ENCODE peak calls at places on chromosomes 12 and 14, in seven cellular contexts. R, L, P, K, G, U and N are unnamed samples.
A peak's percentile ranks its signal among the peaks of the same experiment; 100 is the strongest.

GRCh38 chr12:65524666-65525065 is 246.2 kb downstream of the MSRB3 start:
- DNase-seq in P (no peak), K (peak; percentile 14), G (no peak), L (no peak), R (no peak), U (no peak), N (no peak)

GRCh38 chr12:3350432-3350831 is 140.6 kb upstream of the PRMT8 start:
- DNase-seq in G (no peak), P (no peak), U (no peak), L (no peak), R (no peak), K (no peak), N (no peak)

GRCh38 chr12:1696800-1697199 is 5.9 kb downstream of the ADIPOR2 start:
- DNase-seq in P (no peak), G (no peak), R (no peak), L (no peak), K (no peak), U (no peak), N (no peak)

GRCh38 chr14:31479026-31479425 is 8.8 kb downstream of the GPR33 start:
- DNase-seq in K (no peak), R (no peak), L (no peak), P (no peak), G (no peak), U (no peak), N (no peak)

GRCh38 chr12:70733385-70733784 is 96.2 kb upstream of the PTPRB start:
- DNase-seq in G (no peak), P (peak; percentile 88), U (no peak), K (peak; percentile 71), R (no peak), L (peak; percentile 32), N (no peak)

GRCh38 chr12:64194333-64195149 is 27.6 kb downstream of the KICS2 start:
- DNase-seq in K (no peak), U (no peak), G (no peak), R (no peak), P (no peak), L (no peak), N (no peak)

GRCh38 chr14:46432516-46432915 is 219.1 kb downstream of the RPL10L start:
- DNase-seq in K (no peak), G (no peak), R (no peak), U (no peak), P (no peak), L (no peak), N (no peak)

GRCh38 chr12:121668750-121669524 is 517 bp downstream of the MORN3 start:
- DNase-seq in L (no peak), G (no peak), P (peak; percentile 71), U (no peak), R (peak; percentile 30), K (peak; percentile 24), N (peak; percentile 52)

GRCh38 chr14:37830271-37830670 is 234.8 kb downstream of the TTC6 start:
- DNase-seq in P (no peak), R (no peak), K (no peak), L (no peak), G (no peak), U (no peak), N (no peak)
- H3K27ac ChIP-seq in P (no peak overlapping the region), R (no peak overlapping the region), K (no peak overlapping the region), L (no peak overlapping the region), G (no peak overlapping the region), U (no peak overlapping the region), N (no peak overlapping the region)

GRCh38 chr12:117660896-117661295 is 299.5 kb upstream of the NOS1 start:
- DNase-seq in U (no peak), P (no peak), K (peak; percentile 64), R (no peak), G (no peak), L (no peak), N (no peak)

GRCh38 chr12:117664169-117664568 is 302.7 kb upstream of the NOS1 start:
- DNase-seq in U (no peak), P (no peak), K (no peak), R (no peak), G (no peak), L (no peak), N (no peak)

GRCh38 chr12:117662220-117662619 is 300.8 kb upstream of the NOS1 start:
- DNase-seq in G (no peak), P (no peak), R (no peak), U (no peak), L (no peak), K (no peak), N (no peak)

GRCh38 chr12:117658226-117658625 is 296.8 kb upstream of the NOS1 start:
- DNase-seq in G (no peak), U (no peak), K (no peak), R (no peak), L (no peak), P (no peak), N (no peak)

DNA sequence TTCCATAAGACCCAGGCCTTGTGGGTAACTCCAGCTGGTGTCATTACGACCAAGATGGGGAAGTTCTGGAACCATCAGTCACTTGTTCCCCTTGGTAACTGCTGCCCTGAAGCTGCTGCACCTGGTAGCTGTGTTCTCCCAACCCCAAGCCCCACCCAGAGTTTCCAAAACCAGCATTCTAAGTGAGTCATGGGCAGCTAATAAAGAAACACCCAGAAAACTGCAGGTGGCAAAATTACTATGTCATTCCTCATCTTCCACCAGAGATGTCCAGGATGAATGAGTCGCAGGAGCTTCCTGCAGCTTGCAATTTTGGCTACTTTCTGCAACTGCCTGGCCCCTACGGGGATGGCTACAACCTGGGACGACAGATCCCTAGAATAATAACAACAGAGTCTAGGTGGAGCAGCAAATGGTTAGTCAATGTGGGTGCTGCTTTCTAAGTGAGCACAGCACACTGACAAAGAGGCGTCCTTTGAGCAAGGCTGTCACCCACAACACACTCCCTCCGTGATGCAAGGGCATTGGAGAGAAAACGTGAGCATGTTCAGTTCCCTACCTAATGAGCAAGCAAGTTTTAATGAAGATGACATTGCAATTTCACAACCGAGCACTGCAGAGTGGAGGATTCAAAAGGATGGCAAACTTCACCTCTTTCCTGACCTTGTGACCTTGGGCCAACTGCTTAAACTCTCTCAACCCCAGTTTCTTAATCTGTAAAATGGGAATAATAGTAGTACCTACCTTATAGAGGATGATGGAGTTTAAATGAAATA is 301.4 kb upstream of the NOS1 start:
- DNase-seq in G (no peak), P (no peak), R (no peak), U (no peak), L (no peak), K (peak; percentile 57), N (no peak)
- H3K4me3 ChIP-seq in G (no peak overlapping the region), P (no peak overlapping the region), R (no peak overlapping the region), U (no peak overlapping the region), L (no peak overlapping the region), K (no peak overlapping the region), N (no peak overlapping the region)

DNA sequence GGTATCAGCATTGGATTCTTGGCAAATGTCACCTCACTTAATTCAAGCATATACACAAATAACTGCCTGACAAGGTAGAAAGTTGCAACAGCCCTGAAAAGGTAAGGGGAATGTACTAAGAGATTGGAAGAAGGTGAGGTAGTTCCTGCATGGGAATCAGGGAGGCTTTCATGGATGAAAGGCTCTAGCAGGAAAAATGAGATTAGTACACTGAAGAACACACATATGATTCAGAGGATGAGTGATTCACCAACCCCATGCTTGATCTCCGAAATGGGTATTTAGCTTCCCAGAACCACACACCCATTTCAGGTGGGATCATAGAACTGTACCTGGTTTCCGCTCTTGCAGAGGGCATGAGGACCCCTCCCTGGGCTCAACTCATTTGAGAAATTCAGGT is 65.8 kb downstream of the PAH start:
- DNase-seq in G (no peak), U (no peak), P (no peak), R (no peak), K (no peak), L (no peak), N (no peak)
- H3K27ac ChIP-seq in G (no peak overlapping the region), U (no peak overlapping the region), P (no peak overlapping the region), R (no peak overlapping the region), K (no peak overlapping the region), L (no peak overlapping the region), N (no peak overlapping the region)

DNA sequence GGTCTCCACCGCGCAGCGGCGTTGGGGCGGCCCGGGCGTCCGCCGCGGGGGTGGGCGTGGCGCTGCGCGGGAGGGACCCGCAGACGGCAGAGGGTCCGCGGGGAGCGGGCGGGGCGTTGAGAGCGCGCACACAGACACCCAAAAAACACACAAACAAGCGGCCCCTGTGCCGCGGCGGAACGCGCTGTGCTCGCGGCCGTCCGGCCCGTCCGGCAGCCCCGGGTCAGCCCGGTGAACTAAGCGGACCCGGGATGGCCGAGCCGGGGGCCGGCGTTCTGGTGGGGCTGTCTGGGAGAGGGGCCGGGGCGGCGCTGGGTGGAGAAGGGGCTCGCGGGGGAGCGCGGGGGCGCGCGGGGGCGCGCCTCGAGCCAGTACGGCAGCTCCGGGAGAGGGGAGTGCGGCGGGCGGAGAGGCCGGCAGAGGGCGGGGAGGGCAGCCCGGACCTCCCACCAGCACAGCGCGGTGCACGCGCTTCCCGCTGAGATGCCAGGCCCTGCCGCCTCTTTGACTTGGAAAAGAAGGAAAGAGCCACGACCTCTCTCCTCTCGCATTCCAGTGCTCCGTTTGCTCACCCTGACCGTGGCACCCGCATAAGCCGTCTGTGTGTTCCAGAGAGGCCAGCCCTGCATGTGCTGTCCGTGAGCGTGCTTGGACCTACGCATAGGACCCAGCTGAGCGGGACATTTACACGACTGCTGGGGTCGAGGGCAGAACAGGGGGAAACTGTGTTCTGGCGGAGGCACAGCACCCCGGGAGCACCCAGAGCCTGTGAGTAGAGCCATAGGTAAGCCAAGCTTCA is 10.3 kb downstream of the SLC6A12 start:
- DNase-seq in L (no peak), P (no peak), R (no peak), K (no peak), U (peak; percentile 81), G (no peak), N (no peak)
- H3K4me3 ChIP-seq in L (peak overlapping the region; percentile 49), P (peak overlapping the region; percentile 49), R (no peak overlapping the region), K (no peak overlapping the region), U (peak overlapping the region; percentile 24), G (peak overlapping the region; percentile 55), N (no peak overlapping the region)